ENCODE peak calls at places on chromosome 10, in four cellular contexts. One of them, this sample, is unnamed.

GRCh38 chr10:8979976-8980375 is 925.5 kb downstream of the GATA3 start:
- DNase-seq in keratinocyte: no peak
- DNase-seq in endothelial cell of umbilical vein: no peak
- DNase-seq in IMR-90: no peak
- DNase-seq in this sample: no peak

GRCh38 chr10:28984431-28984830 is 304.4 kb upstream of the LYZL1 start:
- DNase-seq in keratinocyte: peak; percentile 36
- DNase-seq in endothelial cell of umbilical vein: peak; percentile 93
- DNase-seq in IMR-90: peak; percentile 85
- DNase-seq in this sample: peak; percentile 70

GRCh38 chr10:121590772-121591171 is 7.5 kb downstream of the FGFR2 start:
- DNase-seq in endothelial cell of umbilical vein: no peak
- DNase-seq in IMR-90: no peak
- DNase-seq in keratinocyte: no peak
- DNase-seq in this sample: no peak

GRCh38 chr10:14048930-14049613 is 281.7 kb downstream of the FRMD4A start:
- DNase-seq in IMR-90: no peak
- DNase-seq in keratinocyte: no peak
- DNase-seq in endothelial cell of umbilical vein: peak; percentile 54
- DNase-seq in this sample: no peak

GRCh38 chr10:26025500-26025899 is 91.5 kb downstream of the MYO3A start:
- DNase-seq in IMR-90: no peak
- DNase-seq in keratinocyte: no peak
- DNase-seq in endothelial cell of umbilical vein: no peak
- DNase-seq in this sample: no peak

GRCh38 chr10:33252794-33253203 is 81.7 kb downstream of the NRP1 start:
- DNase-seq in endothelial cell of umbilical vein: peak; percentile 88
- DNase-seq in keratinocyte: no peak
- DNase-seq in IMR-90: peak; percentile 89
- DNase-seq in this sample: no peak

GRCh38 chr10:128688154-128688553 is 561.9 kb upstream of the MKI67 start:
- DNase-seq in endothelial cell of umbilical vein: no peak
- DNase-seq in IMR-90: no peak
- DNase-seq in keratinocyte: no peak
- DNase-seq in this sample: no peak

GRCh38 chr10:79148452-79149344 is 79.9 kb downstream of the ZMIZ1 start:
- DNase-seq in keratinocyte: peak; percentile 60
- DNase-seq in IMR-90: peak; percentile 40
- DNase-seq in endothelial cell of umbilical vein: peak; percentile 80
- DNase-seq in this sample: peak; percentile 78

GRCh38 chr10:73648252-73648651 is 7.0 kb upstream of the MYOZ1 start:
- DNase-seq in endothelial cell of umbilical vein: no peak
- DNase-seq in keratinocyte: no peak
- DNase-seq in IMR-90: no peak
- DNase-seq in this sample: no peak

GRCh38 chr10:47055386-47056382 is 144.5 kb downstream of the PTPN20 start:
- DNase-seq in IMR-90: no peak
- DNase-seq in endothelial cell of umbilical vein: no peak
- DNase-seq in keratinocyte: no peak
- DNase-seq in this sample: no peak

GRCh38 chr10:11191673-11192072 is 174.0 kb downstream of the CELF2 start:
- DNase-seq in endothelial cell of umbilical vein: no peak
- DNase-seq in keratinocyte: no peak
- DNase-seq in IMR-90: no peak
- DNase-seq in this sample: no peak

GRCh38 chr10:93437000-93437945 is 44.9 kb downstream of the MYOF start:
- DNase-seq in endothelial cell of umbilical vein: peak; percentile 99
- DNase-seq in keratinocyte: no peak
- DNase-seq in IMR-90: peak; percentile 99
- DNase-seq in this sample: no peak

GRCh38 chr10:130061760-130062159 is 48.9 kb downstream of the C10orf143 start:
- DNase-seq in endothelial cell of umbilical vein: no peak
- DNase-seq in keratinocyte: no peak
- DNase-seq in IMR-90: no peak
- DNase-seq in this sample: no peak

GRCh38 chr10:52740913-52741675 is 31.5 kb downstream of the MBL2 start:
- DNase-seq in keratinocyte: no peak
- DNase-seq in IMR-90: peak; percentile 17
- DNase-seq in endothelial cell of umbilical vein: peak; percentile 52
- DNase-seq in this sample: peak; percentile 42

GRCh38 chr10:79063661-79064490 is 4.9 kb upstream of the ZMIZ1 start:
- DNase-seq in endothelial cell of umbilical vein: no peak
- DNase-seq in keratinocyte: no peak
- DNase-seq in IMR-90: no peak
- DNase-seq in this sample: no peak

GRCh38 chr10:78215645-78216044 is 182.0 kb downstream of the RPS24 start:
- DNase-seq in IMR-90: peak; percentile 61
- DNase-seq in keratinocyte: no peak
- DNase-seq in endothelial cell of umbilical vein: peak; percentile 5
- DNase-seq in this sample: no peak

GRCh38 chr10:96719850-96720421 is 378 bp downstream of the PIK3AP1 start:
- DNase-seq in endothelial cell of umbilical vein: no peak
- DNase-seq in keratinocyte: no peak
- DNase-seq in IMR-90: no peak
- DNase-seq in this sample: peak; percentile 41

GRCh38 chr10:32446701-32447406 is 914 bp downstream of the CCDC7 start:
- DNase-seq in IMR-90: peak; percentile 22
- DNase-seq in keratinocyte: no peak
- DNase-seq in endothelial cell of umbilical vein: peak; percentile 29
- DNase-seq in this sample: peak; percentile 15

GRCh38 chr10:49568235-49568634 is 29.3 kb upstream of the ERCC6 start:
- DNase-seq in keratinocyte: no peak
- DNase-seq in endothelial cell of umbilical vein: no peak
- DNase-seq in IMR-90: peak; percentile 11
- DNase-seq in this sample: no peak

GRCh38 chr10:103616705-103617361 is 123.3 kb downstream of the NEURL1 start:
- DNase-seq in keratinocyte: no peak
- DNase-seq in endothelial cell of umbilical vein: no peak
- DNase-seq in IMR-90: peak; percentile 80
- DNase-seq in this sample: no peak

GRCh38 chr10:58952747-58953466 is 223.5 kb upstream of the PHYHIPL start:
- DNase-seq in keratinocyte: no peak
- DNase-seq in endothelial cell of umbilical vein: peak; percentile 47
- DNase-seq in IMR-90: peak; percentile 42
- DNase-seq in this sample: peak; percentile 35

GRCh38 chr10:31603245-31604087 is 284.4 kb downstream of the ZEB1 start:
- DNase-seq in keratinocyte: peak; percentile 59
- DNase-seq in endothelial cell of umbilical vein: peak; percentile 92
- DNase-seq in IMR-90: peak; percentile 83
- DNase-seq in this sample: peak; percentile 97

GRCh38 chr10:4131407-4132215 is 346.6 kb upstream of the KLF6 start:
- DNase-seq in endothelial cell of umbilical vein: peak; percentile 86
- DNase-seq in IMR-90: peak; percentile 93
- DNase-seq in keratinocyte: no peak
- DNase-seq in this sample: no peak

GRCh38 chr10:132728321-132728720 is 57.6 kb downstream of the NKX6-2 start:
- DNase-seq in endothelial cell of umbilical vein: no peak
- DNase-seq in keratinocyte: no peak
- DNase-seq in IMR-90: no peak
- DNase-seq in this sample: no peak

GRCh38 chr10:116198636-116199035 is 74.4 kb downstream of the GFRA1 start:
- DNase-seq in endothelial cell of umbilical vein: no peak
- DNase-seq in keratinocyte: no peak
- DNase-seq in IMR-90: no peak
- DNase-seq in this sample: no peak

GRCh38 chr10:62584216-62584615 is 210.0 kb downstream of the ZNF365 start:
- DNase-seq in keratinocyte: no peak
- DNase-seq in IMR-90: peak; percentile 98
- DNase-seq in endothelial cell of umbilical vein: no peak
- DNase-seq in this sample: no peak

GRCh38 chr10:32139223-32140073 is 83.2 kb upstream of the KIF5B start:
- DNase-seq in endothelial cell of umbilical vein: peak; percentile 94
- DNase-seq in IMR-90: peak; percentile 94
- DNase-seq in keratinocyte: peak; percentile 89
- DNase-seq in this sample: peak; percentile 87

DNA sequence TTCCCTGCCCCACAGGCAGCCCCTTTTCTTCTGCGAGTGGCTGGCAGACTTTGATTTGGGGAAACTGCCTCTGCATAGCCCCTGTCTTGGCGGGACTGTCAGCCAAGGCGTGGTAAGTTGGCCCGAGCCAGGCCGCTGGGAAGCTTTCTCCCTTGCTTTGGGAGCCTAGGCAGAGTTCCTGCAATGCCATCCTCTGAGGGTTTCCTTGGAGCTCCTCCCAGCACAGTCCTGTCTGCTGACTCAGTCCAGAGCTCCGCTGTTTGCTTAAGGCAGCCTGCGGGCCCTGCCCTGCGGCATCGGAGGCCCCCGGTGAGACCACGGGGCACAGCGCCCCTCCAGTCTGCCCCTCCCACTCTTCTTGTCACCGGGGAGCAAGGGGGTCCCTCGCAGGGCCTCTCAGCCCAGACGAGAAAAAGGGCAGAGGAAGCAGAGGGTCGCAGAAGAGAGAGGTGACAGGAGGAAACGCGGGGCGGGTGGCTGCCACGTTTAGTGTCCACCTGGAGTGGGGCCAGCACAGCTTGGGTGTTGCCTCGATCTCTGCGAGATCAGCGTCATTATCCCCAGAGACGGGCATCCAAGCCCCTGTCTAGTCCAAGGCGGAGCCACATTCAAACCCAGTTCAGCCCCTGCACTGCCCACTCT is 58.9 kb upstream of the CHST15 start:
- DNase-seq in keratinocyte: peak; percentile 49
- DNase-seq in endothelial cell of umbilical vein: no peak
- DNase-seq in IMR-90: peak; percentile 19
- DNase-seq in this sample: no peak
- H3K9ac ChIP-seq in keratinocyte: peak overlapping the region; percentile 61
- H3K9ac ChIP-seq in endothelial cell of umbilical vein: no peak overlapping the region
- H3K9ac ChIP-seq in IMR-90: no peak overlapping the region
- H3K9ac ChIP-seq in this sample: no peak overlapping the region

DNA sequence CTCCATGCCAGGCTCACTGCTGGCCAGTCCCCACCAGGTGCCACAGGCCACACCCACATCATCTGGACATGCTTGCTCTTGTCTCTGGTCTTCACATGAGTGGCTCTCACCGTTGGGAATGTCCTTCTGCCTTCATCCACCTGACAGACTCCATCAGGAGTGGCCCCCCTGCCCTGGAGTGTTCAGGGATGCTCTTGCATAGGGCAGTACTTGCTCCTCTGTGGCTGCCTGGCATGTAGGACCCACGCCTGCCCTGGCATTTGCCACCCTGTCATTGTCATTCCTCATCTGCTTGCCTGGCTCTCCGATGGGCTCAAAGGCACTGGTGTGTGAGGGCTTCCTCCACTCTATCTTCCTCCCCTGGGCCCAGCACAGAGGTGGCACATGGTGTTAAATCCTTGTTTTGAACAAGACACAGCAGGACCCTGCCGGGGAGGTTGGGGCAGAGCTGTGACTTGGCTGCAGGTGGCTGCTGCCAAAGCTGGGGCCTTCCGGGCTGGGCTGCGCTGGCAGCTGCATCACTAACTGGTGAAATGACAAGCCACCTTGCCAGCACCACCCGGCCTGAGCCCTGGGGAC is 1.8 kb downstream of the SH2D4B start:
- DNase-seq in endothelial cell of umbilical vein: no peak
- DNase-seq in IMR-90: no peak
- DNase-seq in keratinocyte: no peak
- DNase-seq in this sample: no peak
- H3K9me1 ChIP-seq in endothelial cell of umbilical vein: no peaks in the 10 kb centered on the region
- H3K9me1 ChIP-seq in IMR-90: no peaks in the 10 kb centered on the region
- H3K9me1 ChIP-seq in keratinocyte: no peaks in the 10 kb centered on the region
- H3K9me1 ChIP-seq in this sample: no peaks in the 10 kb centered on the region

GRCh38 chr10:22667093-22667480 is 47.3 kb downstream of the PIP4K2A start:
- DNase-seq in IMR-90: no peak
- DNase-seq in keratinocyte: no peak
- DNase-seq in endothelial cell of umbilical vein: no peak
- DNase-seq in this sample: no peak
- H3K9ac ChIP-seq in IMR-90: no peak overlapping the region
- H3K9ac ChIP-seq in keratinocyte: no peak overlapping the region
- H3K9ac ChIP-seq in endothelial cell of umbilical vein: no peak overlapping the region
- H3K9ac ChIP-seq in this sample: no peak overlapping the region

GRCh38 chr10:92131271-92131820 is 159.5 kb downstream of the CPEB3 start:
- DNase-seq in keratinocyte: no peak
- DNase-seq in IMR-90: no peak
- DNase-seq in endothelial cell of umbilical vein: no peak
- DNase-seq in this sample: no peak
- H3K9me1 ChIP-seq in keratinocyte: no peaks in the 10 kb centered on the region
- H3K9me1 ChIP-seq in IMR-90: no peaks in the 10 kb centered on the region
- H3K9me1 ChIP-seq in endothelial cell of umbilical vein: no peaks in the 10 kb centered on the region
- H3K9me1 ChIP-seq in this sample: no peaks in the 10 kb centered on the region

GRCh38 chr10:1022413-1022812 is 3.2 kb downstream of the IDI2 start:
- DNase-seq in keratinocyte: no peak
- DNase-seq in endothelial cell of umbilical vein: no peak
- DNase-seq in IMR-90: no peak
- DNase-seq in this sample: no peak
- H3K9ac ChIP-seq in keratinocyte: no peak overlapping the region
- H3K9ac ChIP-seq in endothelial cell of umbilical vein: no peak overlapping the region
- H3K9ac ChIP-seq in IMR-90: no peak overlapping the region
- H3K9ac ChIP-seq in this sample: no peak overlapping the region

GRCh38 chr10:71606721-71607430 is 112.7 kb downstream of the C10orf105 start:
- DNase-seq in IMR-90: no peak
- DNase-seq in endothelial cell of umbilical vein: no peak
- DNase-seq in keratinocyte: no peak
- DNase-seq in this sample: no peak
- H3K9me1 ChIP-seq in IMR-90: no peaks in the 10 kb centered on the region
- H3K9me1 ChIP-seq in endothelial cell of umbilical vein: no peaks in the 10 kb centered on the region
- H3K9me1 ChIP-seq in keratinocyte: no peaks in the 10 kb centered on the region
- H3K9me1 ChIP-seq in this sample: no peaks in the 10 kb centered on the region

GRCh38 chr10:91684841-91685240 is 52.0 kb upstream of the PPP1R3C start:
- DNase-seq in IMR-90: peak; percentile 34
- DNase-seq in endothelial cell of umbilical vein: no peak
- DNase-seq in keratinocyte: no peak
- DNase-seq in this sample: no peak

GRCh38 chr10:91681361-91682276 is 48.7 kb upstream of the PPP1R3C start:
- DNase-seq in keratinocyte: no peak
- DNase-seq in endothelial cell of umbilical vein: no peak
- DNase-seq in IMR-90: no peak
- DNase-seq in this sample: peak; percentile 18

GRCh38 chr10:91682912-91683311 is 50.0 kb upstream of the PPP1R3C start:
- DNase-seq in endothelial cell of umbilical vein: no peak
- DNase-seq in keratinocyte: no peak
- DNase-seq in IMR-90: peak; percentile 12
- DNase-seq in this sample: no peak

GRCh38 chr10:91683976-91684375 is 51.1 kb upstream of the PPP1R3C start:
- DNase-seq in keratinocyte: peak; percentile 91
- DNase-seq in IMR-90: peak; percentile 96
- DNase-seq in endothelial cell of umbilical vein: no peak
- DNase-seq in this sample: no peak

DNA sequence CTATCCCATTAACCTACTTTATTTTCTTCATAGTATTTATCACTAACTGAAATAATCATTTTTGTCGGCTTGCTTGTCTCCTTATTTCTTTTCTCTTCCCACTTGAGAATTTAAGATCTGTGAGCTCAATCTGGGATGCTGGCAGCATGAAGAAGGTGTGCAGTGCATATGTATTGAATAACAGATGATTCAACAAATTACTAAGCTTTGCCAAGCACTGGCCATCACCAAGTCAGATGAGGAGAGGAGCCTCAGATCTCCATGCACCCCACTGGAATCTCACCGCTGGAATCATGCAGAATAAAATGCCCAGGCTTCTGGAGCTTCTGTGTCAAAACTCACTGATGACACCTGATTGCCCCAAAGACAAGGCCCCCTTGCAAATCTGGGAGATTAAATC is 47.6 kb upstream of the PPP1R3C start:
- DNase-seq in endothelial cell of umbilical vein: no peak
- DNase-seq in keratinocyte: no peak
- DNase-seq in IMR-90: peak; percentile 31
- DNase-seq in this sample: no peak
- H3K9ac ChIP-seq in endothelial cell of umbilical vein: no peak overlapping the region
- H3K9ac ChIP-seq in keratinocyte: no peak overlapping the region
- H3K9ac ChIP-seq in IMR-90: no peak overlapping the region
- H3K9ac ChIP-seq in this sample: no peak overlapping the region

This sample was measured in K562.